ENCODE peak calls at places on chromosomes 12 and 14, in four cellular contexts. One of them, this sample, is unnamed.

GRCh38 chr12:16603265-16603915 is 2.6 kb downstream of the LMO3 start:
- DNase-seq in NCI-H1436: peak; percentile 28
- DNase-seq in central memory CD8-positive, alpha-beta T cell: no peak
- DNase-seq in sciatic nerve: no peak
- DNase-seq in this sample: no peak

GRCh38 chr12:104504151-104504550 is 47.4 kb downstream of the CHST11 start:
- DNase-seq in sciatic nerve: no peak
- DNase-seq in NCI-H1436: no peak
- DNase-seq in central memory CD8-positive, alpha-beta T cell: no peak
- DNase-seq in this sample: no peak

GRCh38 chr12:83573676-83574075 is 887.0 kb downstream of the TMTC2 start:
- DNase-seq in central memory CD8-positive, alpha-beta T cell: no peak
- DNase-seq in sciatic nerve: no peak
- DNase-seq in NCI-H1436: no peak
- DNase-seq in this sample: peak; percentile 48

GRCh38 chr14:71521238-71521637 is 411.0 kb upstream of the RGS6 start:
- DNase-seq in NCI-H1436: no peak
- DNase-seq in central memory CD8-positive, alpha-beta T cell: no peak
- DNase-seq in sciatic nerve: no peak
- DNase-seq in this sample: no peak

GRCh38 chr14:84857571-84857970 is 672.4 kb upstream of the FLRT2 start:
- DNase-seq in NCI-H1436: no peak
- DNase-seq in sciatic nerve: no peak
- DNase-seq in central memory CD8-positive, alpha-beta T cell: no peak
- DNase-seq in this sample: no peak

GRCh38 chr12:78611504-78611903 is 253.1 kb upstream of the SYT1 start:
- DNase-seq in NCI-H1436: no peak
- DNase-seq in sciatic nerve: no peak
- DNase-seq in central memory CD8-positive, alpha-beta T cell: no peak
- DNase-seq in this sample: no peak

GRCh38 chr12:121033625-121034349 is 5.3 kb downstream of the OASL start:
- DNase-seq in sciatic nerve: no peak
- DNase-seq in NCI-H1436: no peak
- DNase-seq in central memory CD8-positive, alpha-beta T cell: peak; percentile 26
- DNase-seq in this sample: peak; percentile 91

GRCh38 chr12:120684523-120684932 is 2.4 kb upstream of the MLEC start:
- DNase-seq in central memory CD8-positive, alpha-beta T cell: no peak
- DNase-seq in NCI-H1436: no peak
- DNase-seq in sciatic nerve: no peak
- DNase-seq in this sample: peak; percentile 64

GRCh38 chr12:76879710-76880025 is 849 bp upstream of the CSRP2 start:
- DNase-seq in central memory CD8-positive, alpha-beta T cell: no peak
- DNase-seq in NCI-H1436: no peak
- DNase-seq in sciatic nerve: no peak
- DNase-seq in this sample: no peak

GRCh38 chr12:3750616-3751015 is 2.3 kb downstream of the CRACR2A start:
- DNase-seq in NCI-H1436: no peak
- DNase-seq in sciatic nerve: no peak
- DNase-seq in central memory CD8-positive, alpha-beta T cell: no peak
- DNase-seq in this sample: no peak

GRCh38 chr12:123754041-123754757 is 7.9 kb upstream of the DNAH10 start:
- DNase-seq in sciatic nerve: no peak
- DNase-seq in NCI-H1436: no peak
- DNase-seq in central memory CD8-positive, alpha-beta T cell: no peak
- DNase-seq in this sample: no peak

GRCh38 chr14:65783576-65783975 is 371.0 kb downstream of the FUT8 start:
- DNase-seq in sciatic nerve: no peak
- DNase-seq in central memory CD8-positive, alpha-beta T cell: no peak
- DNase-seq in NCI-H1436: no peak
- DNase-seq in this sample: no peak

GRCh38 chr12:114963846-114964245 is 279.9 kb upstream of the TBX3 start:
- DNase-seq in sciatic nerve: no peak
- DNase-seq in NCI-H1436: no peak
- DNase-seq in central memory CD8-positive, alpha-beta T cell: no peak
- DNase-seq in this sample: no peak

GRCh38 chr14:95307402-95308041 is 12.2 kb downstream of the CLMN start:
- DNase-seq in NCI-H1436: no peak
- DNase-seq in sciatic nerve: no peak
- DNase-seq in central memory CD8-positive, alpha-beta T cell: no peak
- DNase-seq in this sample: no peak

GRCh38 chr12:6925543-6926279 is 2.0 kb upstream of the ATN1 start:
- DNase-seq in sciatic nerve: no peak
- DNase-seq in NCI-H1436: no peak
- DNase-seq in central memory CD8-positive, alpha-beta T cell: no peak
- DNase-seq in this sample: peak; percentile 91

GRCh38 chr12:101455685-101456084 is 19.5 kb upstream of the SPIC start:
- DNase-seq in NCI-H1436: no peak
- DNase-seq in central memory CD8-positive, alpha-beta T cell: no peak
- DNase-seq in sciatic nerve: no peak
- DNase-seq in this sample: no peak

GRCh38 chr12:32533971-32534590 is 134.7 kb downstream of the FGD4 start:
- DNase-seq in NCI-H1436: no peak
- DNase-seq in central memory CD8-positive, alpha-beta T cell: no peak
- DNase-seq in sciatic nerve: no peak
- DNase-seq in this sample: peak; percentile 93